ENCODE peak calls at places on chromosome 11, in ten cellular contexts. Q, E, T, Y, W, O, U, Z, S and R are unnamed samples. For H3K36me3, the result is how much of the 10 kb centered on the place peaks cover.

GRCh38 chr11:130706572-130706971 is 209.7 kb downstream of the SNX19 start:
- DNase-seq in Q (no peak), E (no peak), T (no peak), Y (no peak), W (no peak), O (no peak), U (no peak), Z (peak), S (no peak), R (no peak)

GRCh38 chr11:22640862-22641261 is 15.2 kb upstream of the FANCF start:
- DNase-seq in Q (no peak), E (no peak), T (no peak), Y (no peak), W (no peak), O (no peak), U (no peak), Z (no peak), S (no peak), R (no peak)

GRCh38 chr11:27385245-27385644 is 22.2 kb upstream of the CCDC34 start:
- DNase-seq in Q (no peak), E (peak), T (no peak), Y (no peak), W (no peak), O (peak), U (no peak), Z (peak), S (no peak), R (no peak)

GRCh38 chr11:122758361-122758760 is 79.9 kb upstream of the CRTAM start:
- DNase-seq in Q (no peak), E (no peak), T (no peak), Y (no peak), W (no peak), O (peak), U (no peak), Z (no peak), S (no peak), R (no peak)

GRCh38 chr11:115939726-115940421 is 435.7 kb upstream of the CADM1 start:
- DNase-seq in Q (no peak), E (no peak), T (no peak), Y (no peak), W (no peak), O (no peak), U (no peak), Z (no peak), S (no peak), R (no peak)

GRCh38 chr11:109040303-109040702 is 375.4 kb downstream of the DDX10 start:
- DNase-seq in Q (no peak), E (no peak), T (no peak), Y (peak), W (no peak), O (no peak), U (no peak), Z (no peak), S (no peak), R (peak)

GRCh38 chr11:32829157-32829679 is 509 bp upstream of the PRRG4 start:
- DNase-seq in Q (no peak), E (peak), T (no peak), Y (no peak), W (no peak), O (no peak), U (no peak), Z (no peak), S (no peak), R (no peak)

GRCh38 chr11:68643576-68643975 is 40.8 kb upstream of the GAL start:
- DNase-seq in Q (no peak), E (no peak), T (no peak), Y (peak), W (no peak), O (peak), U (no peak), Z (peak), S (no peak), R (no peak)

GRCh38 chr11:64863381-64864060 is 14.9 kb downstream of the EHD1 start:
- DNase-seq in Q (no peak), E (no peak), T (no peak), Y (peak), W (no peak), O (peak), U (no peak), Z (peak), S (no peak), R (no peak)

GRCh38 chr11:34203377-34203801 is 98.0 kb downstream of the NAT10 start:
- DNase-seq in Q (no peak), E (no peak), T (no peak), Y (no peak), W (no peak), O (no peak), U (no peak), Z (no peak), S (no peak), R (no peak)

GRCh38 chr11:118128310-118128709 is 24.3 kb downstream of the SCN4B start:
- DNase-seq in Q (no peak), E (no peak), T (no peak), Y (no peak), W (no peak), O (no peak), U (no peak), Z (no peak), S (no peak), R (no peak)

GRCh38 chr11:37134637-37135036 is 536.6 kb upstream of the RAG2 start:
- DNase-seq in Q (no peak), E (no peak), T (no peak), Y (no peak), W (no peak), O (no peak), U (no peak), Z (no peak), S (no peak), R (no peak)

DNA sequence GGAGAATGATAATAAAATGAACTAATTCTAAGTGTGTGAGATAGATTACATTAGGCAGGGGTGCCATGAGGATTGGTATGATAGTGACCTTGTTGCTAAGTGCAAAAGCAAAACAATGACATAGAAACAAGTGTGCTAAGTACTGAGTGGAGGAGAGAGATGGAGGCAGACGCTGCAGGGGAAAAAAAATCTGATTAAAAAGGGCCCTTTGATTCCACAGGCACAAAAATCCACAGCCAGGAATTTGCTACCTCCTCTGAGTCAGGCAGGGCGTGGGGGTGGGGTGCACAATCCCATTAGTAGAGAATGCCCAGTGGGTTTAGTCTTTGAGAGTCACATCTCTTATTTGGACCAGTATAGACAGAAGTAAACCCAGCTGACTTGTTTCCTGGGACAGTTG is at the start of gene CNTF:
- DNase-seq in Q (no peak), E (peak), T (no peak), Y (no peak), W (no peak), O (no peak), U (no peak), Z (peak), S (no peak), R (no peak)
- H3K36me3 ChIP-seq in Q (under half), E (under half), T (under half), Y (under half), W (half or more), O (under half), U (under half), Z (half or more), S (half or more), R (under half)

GRCh38 chr11:46743043-46743442 is 24.0 kb downstream of the F2 start:
- DNase-seq in Q (no peak), E (no peak), T (no peak), Y (no peak), W (no peak), O (no peak), U (no peak), Z (no peak), S (no peak), R (no peak)
- H3K36me3 ChIP-seq in Q (under half), E (under half), T (under half), Y (under half), W (half or more), O (under half), U (under half), Z (half or more), S (half or more), R (under half)

GRCh38 chr11:1297011-1297575 is 12.3 kb downstream of the TOLLIP start:
- DNase-seq in Q (no peak), E (no peak), T (no peak), Y (no peak), W (no peak), O (no peak), U (no peak), Z (no peak), S (no peak), R (no peak)
- H3K36me3 ChIP-seq in Q (under half), E (under half), T (under half), Y (under half), W (under half), O (under half), U (under half), Z (under half), S (under half), R (under half)

GRCh38 chr11:9574806-9575530 is 1.5 kb downstream of the WEE1 start:
- DNase-seq in Q (no peak), E (peak), T (peak), Y (peak), W (peak), O (peak), U (no peak), Z (peak), S (no peak), R (no peak)

GRCh38 chr11:9573775-9574555 is 495 bp downstream of the WEE1 start:
- DNase-seq in Q (no peak), E (no peak), T (no peak), Y (peak), W (peak), O (no peak), U (peak), Z (peak), S (no peak), R (no peak)

GRCh38 chr11:9575531-9576240 is 2.2 kb downstream of the WEE1 start:
- DNase-seq in Q (no peak), E (peak), T (no peak), Y (no peak), W (no peak), O (no peak), U (no peak), Z (no peak), S (no peak), R (no peak)

GRCh38 chr11:9573054-9573774 is at the start of gene WEE1:
- DNase-seq in Q (peak), E (peak), T (peak), Y (peak), W (peak), O (peak), U (peak), Z (peak), S (peak), R (peak)

GRCh38 chr11:9574556-9574805 is 1.0 kb downstream of the WEE1 start:
- DNase-seq in Q (no peak), E (no peak), T (no peak), Y (no peak), W (no peak), O (no peak), U (peak), Z (peak), S (no peak), R (no peak)
- H3K36me3 ChIP-seq in Q (under half), E (under half), T (under half), Y (under half), W (under half), O (under half), U (under half), Z (under half), S (under half), R (under half)

DNA sequence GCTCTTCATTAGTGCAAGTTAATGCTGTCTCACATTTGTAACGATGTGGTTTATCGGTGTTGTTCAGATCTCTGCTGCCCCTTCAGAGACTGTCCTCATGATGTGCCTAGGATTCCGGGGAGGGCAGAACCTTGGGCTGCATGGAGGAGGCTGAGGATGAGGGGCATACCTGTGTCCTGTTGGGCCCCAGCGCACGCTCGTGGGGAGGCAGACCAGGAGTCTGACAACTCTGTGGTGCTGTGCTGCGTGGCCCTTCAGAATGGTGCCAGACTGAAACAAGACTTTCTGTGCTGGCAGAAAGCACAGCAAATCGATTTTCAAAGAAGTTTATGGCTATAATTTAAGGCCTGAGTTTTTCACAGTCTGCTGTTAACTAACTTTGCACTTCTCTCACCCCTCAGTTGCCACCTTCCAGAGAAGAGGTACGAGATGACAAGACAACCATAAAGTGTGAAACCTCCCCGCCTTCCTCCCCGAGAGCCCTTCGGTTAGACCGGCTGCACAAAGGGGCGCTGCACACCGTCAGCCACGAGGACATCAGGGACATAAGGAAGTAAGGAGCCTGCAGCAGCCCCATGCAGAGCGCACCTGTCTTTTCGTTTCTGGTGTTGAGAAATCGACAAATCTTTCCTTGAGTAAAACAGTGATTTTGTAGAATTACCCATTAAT is 44.3 kb upstream of the CTTN start:
- DNase-seq in Q (no peak), E (no peak), T (no peak), Y (no peak), W (no peak), O (no peak), U (no peak), Z (no peak), S (no peak), R (no peak)
- H3K36me3 ChIP-seq in Q (under half), E (under half), T (under half), Y (under half), W (half or more), O (under half), U (under half), Z (under half), S (half or more), R (under half)

GRCh38 chr11:77725433-77725832 is 87.8 kb upstream of the CLNS1A start:
- DNase-seq in Q (no peak), E (no peak), T (no peak), Y (no peak), W (no peak), O (no peak), U (no peak), Z (no peak), S (no peak), R (no peak)
- H3K36me3 ChIP-seq in Q (under half), E (under half), T (under half), Y (under half), W (under half), O (under half), U (under half), Z (under half), S (under half), R (under half)

GRCh38 chr11:85974126-85974525 is 94.8 kb downstream of the PICALM start:
- DNase-seq in Q (no peak), E (no peak), T (no peak), Y (no peak), W (no peak), O (peak), U (no peak), Z (peak), S (no peak), R (no peak)
- H3K36me3 ChIP-seq in Q (under half), E (under half), T (under half), Y (under half), W (half or more), O (under half), U (under half), Z (under half), S (half or more), R (under half)

DNA sequence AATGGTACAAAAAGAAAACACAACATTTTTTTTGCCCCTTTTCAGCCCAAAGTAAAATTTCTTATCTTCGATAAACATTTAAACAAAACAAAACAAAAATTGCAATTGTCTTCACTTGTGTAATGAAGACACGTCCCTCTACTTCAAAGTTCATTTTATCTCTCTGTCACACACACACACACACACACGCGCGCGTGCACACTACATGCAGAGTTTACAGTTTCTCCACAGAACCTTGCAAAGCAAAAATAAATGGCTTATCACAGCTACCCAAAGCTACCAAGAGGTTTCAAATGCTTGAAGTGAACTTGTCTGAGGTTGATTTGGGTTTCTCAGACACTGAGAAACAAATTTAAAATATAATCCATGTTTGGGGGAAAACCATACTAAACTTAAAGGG is 72.3 kb downstream of the ETS1 start:
- DNase-seq in Q (no peak), E (no peak), T (no peak), Y (no peak), W (no peak), O (no peak), U (no peak), Z (no peak), S (no peak), R (no peak)
- H3K36me3 ChIP-seq in Q (under half), E (under half), T (under half), Y (under half), W (under half), O (under half), U (under half), Z (under half), S (under half), R (under half)

DNA sequence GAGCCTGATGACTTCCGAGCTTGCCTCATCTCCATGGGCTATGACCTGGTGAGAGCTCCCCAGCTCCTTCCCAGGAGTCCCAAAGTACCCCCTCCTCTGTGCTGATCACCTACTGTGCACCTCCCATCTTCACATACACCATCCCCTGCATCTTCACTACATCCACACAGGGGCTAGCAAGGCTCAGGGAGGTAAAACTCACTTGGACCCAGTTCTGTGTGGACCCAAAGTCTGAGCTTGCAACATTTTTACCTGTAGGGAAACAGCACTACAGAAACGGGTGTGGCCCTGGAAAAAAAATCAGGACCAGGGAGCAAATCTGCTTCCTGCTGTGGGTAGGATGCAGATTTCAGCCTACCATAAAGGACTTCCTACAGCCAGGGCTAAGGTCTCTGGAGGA is 6.1 kb downstream of the CTSF start:
- DNase-seq in Q (no peak), E (no peak), T (no peak), Y (no peak), W (no peak), O (no peak), U (no peak), Z (no peak), S (no peak), R (no peak)
- H3K36me3 ChIP-seq in Q (under half), E (under half), T (under half), Y (under half), W (under half), O (under half), U (under half), Z (under half), S (under half), R (under half)

GRCh38 chr11:29943347-29943746 is 73.5 kb downstream of the KCNA4 start:
- DNase-seq in Q (no peak), E (no peak), T (no peak), Y (no peak), W (no peak), O (no peak), U (no peak), Z (no peak), S (no peak), R (no peak)

GRCh38 chr11:29934115-29934638 is 82.7 kb downstream of the KCNA4 start:
- DNase-seq in Q (no peak), E (no peak), T (no peak), Y (no peak), W (no peak), O (no peak), U (no peak), Z (no peak), S (no peak), R (no peak)

GRCh38 chr11:29937526-29937925 is 79.3 kb downstream of the KCNA4 start:
- DNase-seq in Q (no peak), E (no peak), T (no peak), Y (no peak), W (no peak), O (no peak), U (no peak), Z (no peak), S (no peak), R (no peak)
- H3K36me3 ChIP-seq in Q (under half), E (under half), T (under half), Y (under half), W (under half), O (under half), U (under half), Z (under half), S (under half), R (under half)